ENCODE peak calls at places on chromosomes 5 and 9, in ten cellular contexts. One of them, this sample, is unnamed.

GRCh38 chr5:179300834-179301233 is 44.4 kb downstream of the ADAMTS2 start:
- DNase-seq in astrocyte of the cerebellum: no peak
- DNase-seq in WERI-Rb-1: no peak
- DNase-seq in neural progenitor cell: no peak
- DNase-seq in GM06990: no peak
- DNase-seq in mesendoderm: no peak
- DNase-seq in effector memory CD4-positive, alpha-beta T cell: no peak
- DNase-seq in lung: no peak
- DNase-seq in fibroblast of the aortic adventitia: peak; percentile 30
- DNase-seq in stomach: no peak
- DNase-seq in this sample: no peak

GRCh38 chr9:90189306-90189705 is 453.3 kb downstream of the DIRAS2 start:
- DNase-seq in mesendoderm: no peak
- DNase-seq in lung: no peak
- DNase-seq in neural progenitor cell: no peak
- DNase-seq in stomach: no peak
- DNase-seq in effector memory CD4-positive, alpha-beta T cell: no peak
- DNase-seq in fibroblast of the aortic adventitia: no peak
- DNase-seq in GM06990: peak; percentile 37
- DNase-seq in astrocyte of the cerebellum: no peak
- DNase-seq in WERI-Rb-1: no peak
- DNase-seq in this sample: no peak

GRCh38 chr5:123754167-123754840 is 242.3 kb downstream of the CSNK1G3 start:
- DNase-seq in effector memory CD4-positive, alpha-beta T cell: no peak
- DNase-seq in stomach: no peak
- DNase-seq in GM06990: no peak
- DNase-seq in neural progenitor cell: no peak
- DNase-seq in astrocyte of the cerebellum: no peak
- DNase-seq in mesendoderm: no peak
- DNase-seq in fibroblast of the aortic adventitia: peak; percentile 65
- DNase-seq in lung: no peak
- DNase-seq in WERI-Rb-1: no peak
- DNase-seq in this sample: no peak

GRCh38 chr9:91837982-91838731 is 111.9 kb downstream of the ROR2 start:
- DNase-seq in mesendoderm: no peak
- DNase-seq in astrocyte of the cerebellum: no peak
- DNase-seq in GM06990: no peak
- DNase-seq in neural progenitor cell: no peak
- DNase-seq in fibroblast of the aortic adventitia: peak; percentile 90
- DNase-seq in WERI-Rb-1: peak; percentile 72
- DNase-seq in stomach: peak; percentile 85
- DNase-seq in effector memory CD4-positive, alpha-beta T cell: no peak
- DNase-seq in lung: peak; percentile 82
- DNase-seq in this sample: peak; percentile 46

GRCh38 chr5:64214152-64214551 is 48.5 kb downstream of the RNF180 start:
- DNase-seq in GM06990: no peak
- DNase-seq in neural progenitor cell: no peak
- DNase-seq in stomach: no peak
- DNase-seq in mesendoderm: no peak
- DNase-seq in fibroblast of the aortic adventitia: no peak
- DNase-seq in effector memory CD4-positive, alpha-beta T cell: no peak
- DNase-seq in lung: no peak
- DNase-seq in WERI-Rb-1: no peak
- DNase-seq in astrocyte of the cerebellum: no peak
- DNase-seq in this sample: no peak

GRCh38 chr9:112037281-112038016 is 137.6 kb downstream of the SUSD1 start:
- DNase-seq in effector memory CD4-positive, alpha-beta T cell: peak; percentile 56
- DNase-seq in astrocyte of the cerebellum: no peak
- DNase-seq in lung: no peak
- DNase-seq in stomach: no peak
- DNase-seq in mesendoderm: no peak
- DNase-seq in WERI-Rb-1: no peak
- DNase-seq in neural progenitor cell: peak; percentile 58
- DNase-seq in GM06990: peak; percentile 85
- DNase-seq in fibroblast of the aortic adventitia: peak; percentile 78
- DNase-seq in this sample: no peak

GRCh38 chr5:116409591-116410296 is 164.9 kb downstream of the SEMA6A start:
- DNase-seq in WERI-Rb-1: no peak
- DNase-seq in GM06990: no peak
- DNase-seq in mesendoderm: no peak
- DNase-seq in astrocyte of the cerebellum: no peak
- DNase-seq in lung: no peak
- DNase-seq in neural progenitor cell: no peak
- DNase-seq in stomach: no peak
- DNase-seq in effector memory CD4-positive, alpha-beta T cell: no peak
- DNase-seq in fibroblast of the aortic adventitia: no peak
- DNase-seq in this sample: no peak

GRCh38 chr9:12538842-12539584 is 154.2 kb upstream of the TYRP1 start:
- DNase-seq in GM06990: no peak
- DNase-seq in stomach: no peak
- DNase-seq in WERI-Rb-1: peak; percentile 8
- DNase-seq in mesendoderm: no peak
- DNase-seq in effector memory CD4-positive, alpha-beta T cell: no peak
- DNase-seq in fibroblast of the aortic adventitia: no peak
- DNase-seq in lung: no peak
- DNase-seq in neural progenitor cell: no peak
- DNase-seq in astrocyte of the cerebellum: no peak
- DNase-seq in this sample: no peak

GRCh38 chr5:55908804-55909203 is 57.6 kb downstream of the IL31RA start:
- DNase-seq in stomach: no peak
- DNase-seq in mesendoderm: no peak
- DNase-seq in astrocyte of the cerebellum: no peak
- DNase-seq in GM06990: no peak
- DNase-seq in WERI-Rb-1: no peak
- DNase-seq in neural progenitor cell: no peak
- DNase-seq in lung: no peak
- DNase-seq in effector memory CD4-positive, alpha-beta T cell: no peak
- DNase-seq in fibroblast of the aortic adventitia: peak; percentile 34
- DNase-seq in this sample: no peak

GRCh38 chr5:126799780-126800179 is 22.8 kb downstream of the LMNB1 start:
- DNase-seq in fibroblast of the aortic adventitia: no peak
- DNase-seq in mesendoderm: no peak
- DNase-seq in neural progenitor cell: no peak
- DNase-seq in lung: no peak
- DNase-seq in WERI-Rb-1: no peak
- DNase-seq in stomach: no peak
- DNase-seq in astrocyte of the cerebellum: no peak
- DNase-seq in GM06990: no peak
- DNase-seq in effector memory CD4-positive, alpha-beta T cell: no peak
- DNase-seq in this sample: no peak

GRCh38 chr9:100425758-100426157 is 1.2 kb upstream of the MSANTD3 start:
- DNase-seq in neural progenitor cell: no peak
- DNase-seq in stomach: no peak
- DNase-seq in fibroblast of the aortic adventitia: peak; percentile 50
- DNase-seq in effector memory CD4-positive, alpha-beta T cell: no peak
- DNase-seq in lung: no peak
- DNase-seq in astrocyte of the cerebellum: no peak
- DNase-seq in WERI-Rb-1: no peak
- DNase-seq in mesendoderm: no peak
- DNase-seq in GM06990: no peak
- DNase-seq in this sample: no peak

DNA sequence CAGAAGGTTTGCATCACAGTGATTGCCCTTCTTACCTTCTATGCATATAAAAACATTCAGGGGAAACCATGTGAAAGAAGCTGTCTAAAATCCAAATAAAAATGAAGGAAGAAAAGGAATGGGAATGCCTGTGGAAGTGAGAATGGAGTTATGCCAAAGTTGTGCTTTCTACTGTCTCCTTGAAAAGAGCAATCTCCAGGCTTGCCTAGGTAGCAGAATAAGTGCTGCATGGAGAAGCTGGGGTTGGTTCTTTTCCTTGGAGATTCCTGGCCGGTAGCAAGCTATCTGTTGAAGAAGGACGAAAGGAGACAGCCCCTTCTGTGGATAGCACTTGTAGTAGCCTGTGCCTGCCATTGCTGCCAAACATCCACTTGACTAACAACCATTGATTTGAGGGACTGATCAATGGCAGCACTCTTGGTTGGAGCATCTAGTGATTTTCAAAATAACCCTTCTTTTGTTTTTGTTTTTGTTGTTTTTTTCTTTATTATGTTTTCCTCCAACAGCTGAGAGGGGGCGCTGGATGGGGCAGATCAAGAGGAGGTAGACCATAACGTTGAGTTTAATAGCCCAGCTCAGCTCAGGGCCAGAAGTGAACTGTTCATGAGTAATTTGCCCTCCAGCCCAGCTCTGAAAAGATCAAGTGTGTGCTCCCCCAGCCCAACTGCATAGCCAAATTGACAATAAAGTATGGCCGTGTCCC is 1.6 kb downstream of the PLCXD3 start:
- DNase-seq in stomach: no peak
- DNase-seq in lung: no peak
- DNase-seq in mesendoderm: no peak
- DNase-seq in effector memory CD4-positive, alpha-beta T cell: no peak
- DNase-seq in WERI-Rb-1: peak; percentile 6
- DNase-seq in fibroblast of the aortic adventitia: no peak
- DNase-seq in neural progenitor cell: no peak
- DNase-seq in astrocyte of the cerebellum: no peak
- DNase-seq in GM06990: no peak
- DNase-seq in this sample: no peak
- H3K4me3 ChIP-seq in stomach: peak overlapping the region; percentile 42
- H3K4me3 ChIP-seq in lung: no peak overlapping the region
- H3K4me3 ChIP-seq in mesendoderm: no peak overlapping the region
- H3K4me3 ChIP-seq in effector memory CD4-positive, alpha-beta T cell: no peak overlapping the region
- H3K4me3 ChIP-seq in WERI-Rb-1: no peak overlapping the region
- H3K4me3 ChIP-seq in fibroblast of the aortic adventitia: peak overlapping the region; percentile 74
- H3K4me3 ChIP-seq in neural progenitor cell: no peak overlapping the region
- H3K4me3 ChIP-seq in astrocyte of the cerebellum: peak overlapping the region; percentile 52
- H3K4me3 ChIP-seq in GM06990: no peak overlapping the region
- H3K4me3 ChIP-seq in this sample: no peak overlapping the region

DNA sequence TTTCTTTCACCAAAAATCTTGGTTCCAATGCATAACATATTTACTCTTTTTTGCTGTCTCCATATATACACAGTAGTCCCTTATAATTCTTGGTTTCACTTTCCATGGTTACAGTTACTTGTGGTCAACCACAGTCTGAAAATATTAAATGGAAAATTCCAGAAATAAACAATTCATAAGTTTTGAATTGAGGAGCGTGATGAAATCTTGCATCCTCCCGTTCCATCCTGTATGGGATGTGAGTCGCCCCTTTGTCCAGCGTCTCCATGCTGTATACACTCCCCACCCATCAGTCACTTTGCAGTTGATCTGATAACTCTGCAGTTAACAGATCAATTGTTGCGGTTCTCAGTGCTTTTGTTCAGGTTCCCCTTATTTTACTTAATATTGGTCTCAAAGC is 11.5 kb upstream of the FAF2 start:
- DNase-seq in lung: no peak
- DNase-seq in stomach: no peak
- DNase-seq in astrocyte of the cerebellum: no peak
- DNase-seq in mesendoderm: no peak
- DNase-seq in effector memory CD4-positive, alpha-beta T cell: no peak
- DNase-seq in neural progenitor cell: no peak
- DNase-seq in WERI-Rb-1: no peak
- DNase-seq in GM06990: no peak
- DNase-seq in fibroblast of the aortic adventitia: peak; percentile 56
- DNase-seq in this sample: no peak
- H3K4me3 ChIP-seq in lung: no peak overlapping the region
- H3K4me3 ChIP-seq in stomach: no peak overlapping the region
- H3K4me3 ChIP-seq in astrocyte of the cerebellum: no peak overlapping the region
- H3K4me3 ChIP-seq in mesendoderm: no peak overlapping the region
- H3K4me3 ChIP-seq in effector memory CD4-positive, alpha-beta T cell: peak overlapping the region; percentile 29
- H3K4me3 ChIP-seq in neural progenitor cell: no peak overlapping the region
- H3K4me3 ChIP-seq in WERI-Rb-1: no peak overlapping the region
- H3K4me3 ChIP-seq in GM06990: no peak overlapping the region
- H3K4me3 ChIP-seq in fibroblast of the aortic adventitia: no peak overlapping the region
- H3K4me3 ChIP-seq in this sample: no peak overlapping the region

GRCh38 chr9:17230646-17231045 is 95.8 kb downstream of the CNTLN start:
- DNase-seq in GM06990: no peak
- DNase-seq in effector memory CD4-positive, alpha-beta T cell: no peak
- DNase-seq in stomach: no peak
- DNase-seq in fibroblast of the aortic adventitia: no peak
- DNase-seq in mesendoderm: no peak
- DNase-seq in astrocyte of the cerebellum: no peak
- DNase-seq in neural progenitor cell: no peak
- DNase-seq in WERI-Rb-1: no peak
- DNase-seq in lung: no peak
- DNase-seq in this sample: no peak

DNA sequence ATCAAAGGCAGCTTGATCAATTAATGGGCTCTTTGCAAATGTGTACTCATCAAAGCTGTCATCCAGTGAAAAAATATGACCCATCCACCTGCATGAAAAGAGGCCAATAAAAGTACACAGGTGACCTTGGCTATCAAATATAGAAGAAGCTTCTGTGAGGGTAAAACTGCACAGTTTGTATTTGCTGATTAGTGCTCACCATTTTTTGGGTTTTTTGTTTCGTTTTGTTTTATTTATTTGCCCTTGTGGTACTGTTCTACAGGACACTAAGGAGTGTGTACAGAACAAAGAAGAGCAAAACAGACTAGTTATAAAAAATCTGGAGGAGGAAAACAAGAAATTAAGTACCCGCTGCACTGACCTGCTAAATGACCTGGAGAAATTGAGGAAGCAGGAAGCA is 101.3 kb downstream of the CNTLN start:
- DNase-seq in WERI-Rb-1: no peak
- DNase-seq in fibroblast of the aortic adventitia: no peak
- DNase-seq in effector memory CD4-positive, alpha-beta T cell: no peak
- DNase-seq in GM06990: no peak
- DNase-seq in lung: no peak
- DNase-seq in astrocyte of the cerebellum: no peak
- DNase-seq in neural progenitor cell: no peak
- DNase-seq in stomach: no peak
- DNase-seq in mesendoderm: no peak
- DNase-seq in this sample: no peak
- H3K4me3 ChIP-seq in WERI-Rb-1: no peak overlapping the region
- H3K4me3 ChIP-seq in fibroblast of the aortic adventitia: no peak overlapping the region
- H3K4me3 ChIP-seq in effector memory CD4-positive, alpha-beta T cell: no peak overlapping the region
- H3K4me3 ChIP-seq in GM06990: no peak overlapping the region
- H3K4me3 ChIP-seq in lung: no peak overlapping the region
- H3K4me3 ChIP-seq in astrocyte of the cerebellum: no peak overlapping the region
- H3K4me3 ChIP-seq in neural progenitor cell: no peak overlapping the region
- H3K4me3 ChIP-seq in stomach: no peak overlapping the region
- H3K4me3 ChIP-seq in mesendoderm: no peak overlapping the region
- H3K4me3 ChIP-seq in this sample: no peak overlapping the region

DNA sequence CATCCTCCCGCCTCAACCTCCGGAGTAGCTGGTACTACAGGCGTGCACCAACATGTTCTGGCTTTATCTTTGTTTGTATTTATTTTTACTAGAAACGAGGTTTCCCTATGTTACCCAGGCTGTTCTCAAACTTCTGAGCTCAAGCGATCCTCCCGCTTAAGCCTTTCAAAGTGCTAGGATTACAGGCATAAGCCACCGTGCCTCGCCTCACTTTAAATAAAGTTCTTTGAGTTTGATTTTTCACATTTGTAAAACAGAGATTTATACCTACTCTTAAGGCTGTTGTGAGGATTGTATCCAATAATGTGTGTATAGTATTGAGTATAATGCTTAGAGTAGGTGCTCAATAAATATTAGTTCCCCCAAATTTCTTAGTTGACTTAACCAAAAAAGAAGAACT is 75.7 kb downstream of the MEF2C start:
- DNase-seq in lung: no peak
- DNase-seq in GM06990: no peak
- DNase-seq in astrocyte of the cerebellum: no peak
- DNase-seq in neural progenitor cell: no peak
- DNase-seq in mesendoderm: no peak
- DNase-seq in effector memory CD4-positive, alpha-beta T cell: no peak
- DNase-seq in WERI-Rb-1: no peak
- DNase-seq in stomach: no peak
- DNase-seq in fibroblast of the aortic adventitia: no peak
- DNase-seq in this sample: no peak
- H3K4me3 ChIP-seq in lung: no peak overlapping the region
- H3K4me3 ChIP-seq in GM06990: no peak overlapping the region
- H3K4me3 ChIP-seq in astrocyte of the cerebellum: no peak overlapping the region
- H3K4me3 ChIP-seq in neural progenitor cell: no peak overlapping the region
- H3K4me3 ChIP-seq in mesendoderm: no peak overlapping the region
- H3K4me3 ChIP-seq in effector memory CD4-positive, alpha-beta T cell: no peak overlapping the region
- H3K4me3 ChIP-seq in WERI-Rb-1: no peak overlapping the region
- H3K4me3 ChIP-seq in stomach: no peak overlapping the region
- H3K4me3 ChIP-seq in fibroblast of the aortic adventitia: no peak overlapping the region
- H3K4me3 ChIP-seq in this sample: no peak overlapping the region

GRCh38 chr9:95495529-95495928 is 21.2 kb downstream of the PTCH1 start:
- DNase-seq in lung: no peak
- DNase-seq in astrocyte of the cerebellum: no peak
- DNase-seq in GM06990: no peak
- DNase-seq in fibroblast of the aortic adventitia: no peak
- DNase-seq in stomach: no peak
- DNase-seq in WERI-Rb-1: no peak
- DNase-seq in effector memory CD4-positive, alpha-beta T cell: no peak
- DNase-seq in mesendoderm: no peak
- DNase-seq in neural progenitor cell: peak; percentile 34
- DNase-seq in this sample: no peak
- H3K4me3 ChIP-seq in lung: no peak overlapping the region
- H3K4me3 ChIP-seq in astrocyte of the cerebellum: no peak overlapping the region
- H3K4me3 ChIP-seq in GM06990: no peak overlapping the region
- H3K4me3 ChIP-seq in fibroblast of the aortic adventitia: no peak overlapping the region
- H3K4me3 ChIP-seq in stomach: no peak overlapping the region
- H3K4me3 ChIP-seq in WERI-Rb-1: no peak overlapping the region
- H3K4me3 ChIP-seq in effector memory CD4-positive, alpha-beta T cell: no peak overlapping the region
- H3K4me3 ChIP-seq in mesendoderm: no peak overlapping the region
- H3K4me3 ChIP-seq in neural progenitor cell: peak overlapping the region; percentile 37
- H3K4me3 ChIP-seq in this sample: no peak overlapping the region

This sample was measured in H7.